ENCODE peak calls at places on chromosome 14, in seven cellular contexts. One of them, this sample, is unnamed.

GRCh38 chr14:81221579-81222102 is 882 bp upstream of the GTF2A1 start:
- DNase-seq in H1: no peak
- DNase-seq in HCT116: no peak
- DNase-seq in HepG2: no peak
- DNase-seq in GM12878: no peak
- DNase-seq in K562: no peak
- DNase-seq in SK-N-SH: no peak
- DNase-seq in this sample: no peak

GRCh38 chr14:91245029-91245428 is 525 bp upstream of the GPR68 start:
- DNase-seq in SK-N-SH: no peak
- DNase-seq in GM12878: no peak
- DNase-seq in HCT116: no peak
- DNase-seq in HepG2: no peak
- DNase-seq in K562: no peak
- DNase-seq in H1: no peak
- DNase-seq in this sample: no peak

GRCh38 chr14:105144666-105145380 is 23.8 kb downstream of the JAG2 start:
- DNase-seq in HCT116: no peak
- DNase-seq in H1: peak
- DNase-seq in K562: no peak
- DNase-seq in SK-N-SH: peak
- DNase-seq in HepG2: no peak
- DNase-seq in GM12878: no peak
- DNase-seq in this sample: no peak

GRCh38 chr14:101169267-101169666 is 265.7 kb upstream of the RTL1 start:
- DNase-seq in SK-N-SH: no peak
- DNase-seq in K562: no peak
- DNase-seq in GM12878: no peak
- DNase-seq in HCT116: no peak
- DNase-seq in H1: no peak
- DNase-seq in HepG2: no peak
- DNase-seq in this sample: no peak

GRCh38 chr14:99780690-99781089 is 12.5 kb upstream of the EML1 start:
- DNase-seq in HCT116: no peak
- DNase-seq in K562: no peak
- DNase-seq in H1: no peak
- DNase-seq in GM12878: no peak
- DNase-seq in HepG2: peak
- DNase-seq in SK-N-SH: no peak
- DNase-seq in this sample: no peak

GRCh38 chr14:103111297-103111981 is 11.8 kb upstream of the TNFAIP2 start:
- DNase-seq in HepG2: no peak
- DNase-seq in GM12878: no peak
- DNase-seq in K562: no peak
- DNase-seq in H1: no peak
- DNase-seq in SK-N-SH: no peak
- DNase-seq in HCT116: no peak
- DNase-seq in this sample: no peak

GRCh38 chr14:61478971-61479473 is 157.6 kb downstream of the PRKCH start:
- DNase-seq in K562: no peak
- DNase-seq in HepG2: no peak
- DNase-seq in GM12878: no peak
- DNase-seq in SK-N-SH: no peak
- DNase-seq in H1: no peak
- DNase-seq in HCT116: no peak
- DNase-seq in this sample: no peak

GRCh38 chr14:91154851-91155625 is 41.2 kb downstream of the DGLUCY start:
- DNase-seq in H1: no peak
- DNase-seq in GM12878: no peak
- DNase-seq in HepG2: no peak
- DNase-seq in HCT116: peak
- DNase-seq in K562: peak
- DNase-seq in SK-N-SH: peak
- DNase-seq in this sample: no peak

GRCh38 chr14:67187210-67187609 is 2.0 kb upstream of the GARIN2 start:
- DNase-seq in SK-N-SH: no peak
- DNase-seq in HepG2: peak
- DNase-seq in HCT116: peak
- DNase-seq in GM12878: no peak
- DNase-seq in K562: no peak
- DNase-seq in H1: no peak
- DNase-seq in this sample: peak

GRCh38 chr14:79515158-79515557 is 696.1 kb downstream of the DIO2 start:
- DNase-seq in H1: no peak
- DNase-seq in HCT116: no peak
- DNase-seq in GM12878: no peak
- DNase-seq in SK-N-SH: no peak
- DNase-seq in K562: no peak
- DNase-seq in HepG2: no peak
- DNase-seq in this sample: no peak

GRCh38 chr14:54653764-54654469 is 87.0 kb downstream of the SAMD4A start:
- DNase-seq in HepG2: peak
- DNase-seq in H1: no peak
- DNase-seq in HCT116: no peak
- DNase-seq in GM12878: no peak
- DNase-seq in SK-N-SH: no peak
- DNase-seq in K562: no peak
- DNase-seq in this sample: no peak

GRCh38 chr14:104925941-104926609 is 1.4 kb downstream of the PLD4 start:
- DNase-seq in HCT116: no peak
- DNase-seq in H1: no peak
- DNase-seq in SK-N-SH: no peak
- DNase-seq in K562: no peak
- DNase-seq in HepG2: no peak
- DNase-seq in GM12878: no peak
- DNase-seq in this sample: no peak

GRCh38 chr14:57086271-57087162 is 182.2 kb downstream of the EXOC5 start:
- DNase-seq in HCT116: no peak
- DNase-seq in SK-N-SH: no peak
- DNase-seq in H1: no peak
- DNase-seq in K562: no peak
- DNase-seq in HepG2: no peak
- DNase-seq in GM12878: no peak
- DNase-seq in this sample: peak

GRCh38 chr14:73245401-73246325 is 8.4 kb downstream of the PAPLN start:
- DNase-seq in SK-N-SH: peak
- DNase-seq in GM12878: no peak
- DNase-seq in HCT116: no peak
- DNase-seq in K562: peak
- DNase-seq in H1: no peak
- DNase-seq in HepG2: no peak
- DNase-seq in this sample: no peak

GRCh38 chr14:20732477-20732876 is 13.2 kb upstream of the EDDM3A start:
- DNase-seq in K562: no peak
- DNase-seq in GM12878: no peak
- DNase-seq in H1: no peak
- DNase-seq in HepG2: no peak
- DNase-seq in SK-N-SH: no peak
- DNase-seq in HCT116: no peak
- DNase-seq in this sample: no peak

GRCh38 chr14:100747736-100748135 is 21.0 kb downstream of the DLK1 start:
- DNase-seq in K562: no peak
- DNase-seq in GM12878: no peak
- DNase-seq in HepG2: no peak
- DNase-seq in SK-N-SH: no peak
- DNase-seq in HCT116: no peak
- DNase-seq in H1: no peak
- DNase-seq in this sample: no peak

GRCh38 chr14:52296378-52296777 is 17.7 kb upstream of the PTGER2 start:
- DNase-seq in SK-N-SH: no peak
- DNase-seq in HepG2: no peak
- DNase-seq in HCT116: no peak
- DNase-seq in K562: no peak
- DNase-seq in H1: no peak
- DNase-seq in GM12878: no peak
- DNase-seq in this sample: no peak

GRCh38 chr14:52298795-52299194 is 15.3 kb upstream of the PTGER2 start:
- DNase-seq in HepG2: no peak
- DNase-seq in K562: no peak
- DNase-seq in H1: no peak
- DNase-seq in SK-N-SH: no peak
- DNase-seq in GM12878: no peak
- DNase-seq in HCT116: no peak
- DNase-seq in this sample: no peak

GRCh38 chr14:52304248-52304904 is 9.7 kb upstream of the PTGER2 start:
- DNase-seq in HCT116: no peak
- DNase-seq in H1: no peak
- DNase-seq in HepG2: no peak
- DNase-seq in SK-N-SH: no peak
- DNase-seq in K562: no peak
- DNase-seq in GM12878: no peak
- DNase-seq in this sample: no peak

GRCh38 chr14:52305014-52305413 is 9.1 kb upstream of the PTGER2 start:
- DNase-seq in H1: no peak
- DNase-seq in HepG2: no peak
- DNase-seq in HCT116: no peak
- DNase-seq in K562: no peak
- DNase-seq in GM12878: no peak
- DNase-seq in SK-N-SH: no peak
- DNase-seq in this sample: no peak

DNA sequence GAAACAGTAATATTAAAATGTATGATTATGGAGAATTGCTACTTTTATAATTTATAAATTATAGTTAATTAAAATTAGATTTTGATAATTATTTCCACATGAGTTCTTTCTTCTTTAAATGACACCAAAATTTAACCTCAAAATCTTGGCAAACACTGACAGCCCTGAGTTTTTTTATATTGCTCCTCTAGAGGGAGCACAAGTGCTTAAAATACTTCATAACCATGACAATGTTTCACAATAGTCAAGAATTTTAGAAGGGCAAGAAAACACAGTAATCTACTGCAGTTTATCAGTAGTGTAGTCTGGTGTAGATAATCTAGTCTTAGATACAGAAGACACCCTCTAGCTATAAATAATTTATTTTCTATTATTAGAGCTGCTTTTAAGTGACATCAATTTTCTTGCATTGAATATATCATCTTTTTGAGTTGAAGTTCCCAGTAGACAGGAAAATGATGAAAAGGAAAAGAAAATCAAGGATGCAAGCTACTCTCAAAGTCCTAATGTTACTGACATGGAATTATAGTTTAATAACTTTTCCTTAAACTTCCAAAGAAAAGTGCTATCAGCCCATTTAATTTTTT is 14.3 kb upstream of the PTGER2 start:
- DNase-seq in K562: peak
- DNase-seq in GM12878: no peak
- DNase-seq in HepG2: peak
- DNase-seq in H1: no peak
- DNase-seq in SK-N-SH: peak
- DNase-seq in HCT116: peak
- DNase-seq in this sample: no peak
- TF ChIP-seq YY1 in K562: no peak
- TF ChIP-seq YY1 in GM12878: no peak
- TF ChIP-seq YY1 in HepG2: no peak
- TF ChIP-seq YY1 in H1: no peak
- TF ChIP-seq YY1 in SK-N-SH: no peak
- TF ChIP-seq YY1 in HCT116: no peak
- TF ChIP-seq YY1 in this sample: no peak

DNA sequence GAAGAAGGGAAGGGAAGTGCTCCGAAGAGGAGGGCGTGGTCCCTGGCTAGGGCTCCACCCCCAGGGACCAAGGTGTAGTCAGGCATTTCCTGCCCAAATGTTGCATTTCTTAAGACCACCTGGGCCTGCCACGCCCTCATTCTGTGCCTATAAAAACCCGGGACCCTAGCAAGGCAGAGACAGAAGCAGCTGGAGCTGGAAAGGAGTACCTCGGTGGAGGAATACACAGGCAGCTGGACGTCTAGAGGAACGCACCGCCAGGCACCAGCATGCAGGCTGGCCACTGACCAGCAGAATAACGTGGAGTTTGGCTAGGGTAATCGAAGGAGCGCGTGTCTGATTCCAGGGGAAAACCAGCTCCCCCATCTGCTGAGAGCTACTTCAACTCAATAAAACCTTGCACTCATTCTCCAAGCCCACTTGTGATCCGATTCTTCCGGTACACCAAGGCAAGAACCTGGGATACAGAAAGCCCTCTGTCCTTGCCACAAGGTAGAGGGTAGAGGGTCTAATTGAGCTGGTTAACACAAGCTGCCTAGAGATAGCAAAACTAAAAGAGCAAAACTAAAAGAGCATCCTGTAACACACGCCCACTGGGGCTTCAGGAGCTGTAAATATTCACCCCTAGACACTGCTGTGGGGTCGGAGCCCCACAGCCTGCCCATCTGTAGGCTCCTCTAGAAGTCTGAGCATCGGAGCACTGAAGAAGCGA is 21.0 kb downstream of the CFL2 start:
- DNase-seq in SK-N-SH: no peak
- DNase-seq in H1: peak
- DNase-seq in GM12878: no peak
- DNase-seq in HCT116: peak
- DNase-seq in K562: peak
- DNase-seq in HepG2: peak
- DNase-seq in this sample: no peak
- H3K4me3 ChIP-seq in SK-N-SH: no peak
- H3K4me3 ChIP-seq in H1: no peak
- H3K4me3 ChIP-seq in GM12878: no peak
- H3K4me3 ChIP-seq in HCT116: peak
- H3K4me3 ChIP-seq in K562: peak
- H3K4me3 ChIP-seq in HepG2: peak
- H3K4me3 ChIP-seq in this sample: no peak

GRCh38 chr14:76775159-76775694 is 14.0 kb downstream of the VASH1 start:
- DNase-seq in SK-N-SH: no peak
- DNase-seq in HepG2: no peak
- DNase-seq in GM12878: no peak
- DNase-seq in K562: no peak
- DNase-seq in H1: no peak
- DNase-seq in HCT116: no peak
- DNase-seq in this sample: no peak

GRCh38 chr14:76773956-76774355 is 12.7 kb downstream of the VASH1 start:
- DNase-seq in HCT116: no peak
- DNase-seq in K562: no peak
- DNase-seq in HepG2: no peak
- DNase-seq in GM12878: no peak
- DNase-seq in H1: no peak
- DNase-seq in SK-N-SH: no peak
- DNase-seq in this sample: no peak

GRCh38 chr14:76773188-76773885 is 12.1 kb downstream of the VASH1 start:
- DNase-seq in H1: no peak
- DNase-seq in K562: peak
- DNase-seq in HCT116: no peak
- DNase-seq in GM12878: no peak
- DNase-seq in HepG2: peak
- DNase-seq in SK-N-SH: peak
- DNase-seq in this sample: no peak

GRCh38 chr14:76775695-76776305 is 14.5 kb downstream of the VASH1 start:
- DNase-seq in H1: no peak
- DNase-seq in SK-N-SH: no peak
- DNase-seq in HepG2: no peak
- DNase-seq in GM12878: no peak
- DNase-seq in HCT116: no peak
- DNase-seq in K562: no peak
- DNase-seq in this sample: no peak

GRCh38 chr14:76774471-76775158 is 13.3 kb downstream of the VASH1 start:
- DNase-seq in H1: no peak
- DNase-seq in K562: no peak
- DNase-seq in HepG2: no peak
- DNase-seq in SK-N-SH: no peak
- DNase-seq in GM12878: no peak
- DNase-seq in HCT116: no peak
- DNase-seq in this sample: no peak
- TF ChIP-seq YY1 in H1: no peak
- TF ChIP-seq YY1 in K562: no peak
- TF ChIP-seq YY1 in HepG2: no peak
- TF ChIP-seq YY1 in SK-N-SH: no peak
- TF ChIP-seq YY1 in GM12878: no peak
- TF ChIP-seq YY1 in HCT116: no peak
- TF ChIP-seq YY1 in this sample: no peak

GRCh38 chr14:93956082-93956481 is 20.3 kb downstream of the ASB2 start:
- DNase-seq in GM12878: no peak
- DNase-seq in K562: no peak
- DNase-seq in H1: no peak
- DNase-seq in SK-N-SH: no peak
- DNase-seq in HepG2: no peak
- DNase-seq in HCT116: no peak
- DNase-seq in this sample: no peak
- H3K4me3 ChIP-seq in GM12878: peak
- H3K4me3 ChIP-seq in K562: no peak
- H3K4me3 ChIP-seq in H1: no peak
- H3K4me3 ChIP-seq in SK-N-SH: no peak
- H3K4me3 ChIP-seq in HepG2: peak
- H3K4me3 ChIP-seq in HCT116: no peak
- H3K4me3 ChIP-seq in this sample: no peak

This sample was measured in NT2/D1.